ENCODE peak calls at places on chromosomes 7 and 10, in six cellular contexts. One of them, this sample, is unnamed.
A peak's percentile ranks its signal among the peaks of the same experiment; 100 is the strongest.

GRCh38 chr10:69320521-69320920 is 42.2 kb downstream of the HK1 start:
- DNase-seq in NCI-H2029 treated with DMSO at 0.1 percent for 48 hours: no peak
- DNase-seq in bronchial epithelial cell: no peak
- DNase-seq in activated T-helper 2 cell treated with anti-CD3 and anti-CD28 coated beads, Interferon-gamma antibody, Interleukin-2, Interleukin-4, amounts not matched to agents 10 μg/mL and 5 μg/mL and 100 μg/mL, durations not matched to agents 14 hours and 24 hours and 36 hours: no peak
- DNase-seq in CD8-positive, alpha-beta T cell: no peak
- DNase-seq in Ammon's horn: no peak
- DNase-seq in this sample: no peak

GRCh38 chr10:3683560-3683959 is 101.4 kb downstream of the KLF6 start:
- DNase-seq in Ammon's horn: no peak
- DNase-seq in NCI-H2029 treated with DMSO at 0.1 percent for 48 hours: no peak
- DNase-seq in bronchial epithelial cell: no peak
- DNase-seq in activated T-helper 2 cell treated with anti-CD3 and anti-CD28 coated beads, Interferon-gamma antibody, Interleukin-2, Interleukin-4, amounts not matched to agents 10 μg/mL and 5 μg/mL and 100 μg/mL, durations not matched to agents 14 hours and 24 hours and 36 hours: no peak
- DNase-seq in CD8-positive, alpha-beta T cell: no peak
- DNase-seq in this sample: no peak

GRCh38 chr10:34320265-34320664 is 494.8 kb downstream of the PARD3 start:
- DNase-seq in CD8-positive, alpha-beta T cell: no peak
- DNase-seq in activated T-helper 2 cell treated with anti-CD3 and anti-CD28 coated beads, Interferon-gamma antibody, Interleukin-2, Interleukin-4, amounts not matched to agents 10 μg/mL and 5 μg/mL and 100 μg/mL, durations not matched to agents 14 hours and 24 hours and 36 hours: no peak
- DNase-seq in NCI-H2029 treated with DMSO at 0.1 percent for 48 hours: peak; percentile 12
- DNase-seq in Ammon's horn: no peak
- DNase-seq in bronchial epithelial cell: no peak
- DNase-seq in this sample: no peak

GRCh38 chr7:92833766-92834605 is 2.4 kb downstream of the CDK6 start:
- DNase-seq in CD8-positive, alpha-beta T cell: peak; percentile 68
- DNase-seq in NCI-H2029 treated with DMSO at 0.1 percent for 48 hours: no peak
- DNase-seq in bronchial epithelial cell: no peak
- DNase-seq in activated T-helper 2 cell treated with anti-CD3 and anti-CD28 coated beads, Interferon-gamma antibody, Interleukin-2, Interleukin-4, amounts not matched to agents 10 μg/mL and 5 μg/mL and 100 μg/mL, durations not matched to agents 14 hours and 24 hours and 36 hours: peak; percentile 78
- DNase-seq in Ammon's horn: peak; percentile 82
- DNase-seq in this sample: peak; percentile 90

GRCh38 chr7:80584778-80585177 is 53.7 kb upstream of the CD36 start:
- DNase-seq in activated T-helper 2 cell treated with anti-CD3 and anti-CD28 coated beads, Interferon-gamma antibody, Interleukin-2, Interleukin-4, amounts not matched to agents 10 μg/mL and 5 μg/mL and 100 μg/mL, durations not matched to agents 14 hours and 24 hours and 36 hours: no peak
- DNase-seq in NCI-H2029 treated with DMSO at 0.1 percent for 48 hours: peak; percentile 5
- DNase-seq in bronchial epithelial cell: peak; percentile 95
- DNase-seq in CD8-positive, alpha-beta T cell: no peak
- DNase-seq in Ammon's horn: no peak
- DNase-seq in this sample: no peak

GRCh38 chr7:831596-832291 is 532 bp upstream of the SUN1 start:
- DNase-seq in Ammon's horn: no peak
- DNase-seq in bronchial epithelial cell: peak; percentile 96
- DNase-seq in NCI-H2029 treated with DMSO at 0.1 percent for 48 hours: no peak
- DNase-seq in activated T-helper 2 cell treated with anti-CD3 and anti-CD28 coated beads, Interferon-gamma antibody, Interleukin-2, Interleukin-4, amounts not matched to agents 10 μg/mL and 5 μg/mL and 100 μg/mL, durations not matched to agents 14 hours and 24 hours and 36 hours: no peak
- DNase-seq in CD8-positive, alpha-beta T cell: no peak
- DNase-seq in this sample: no peak

GRCh38 chr7:106285801-106286492 is 1.2 kb upstream of the NAMPT start:
- DNase-seq in NCI-H2029 treated with DMSO at 0.1 percent for 48 hours: no peak
- DNase-seq in Ammon's horn: no peak
- DNase-seq in activated T-helper 2 cell treated with anti-CD3 and anti-CD28 coated beads, Interferon-gamma antibody, Interleukin-2, Interleukin-4, amounts not matched to agents 10 μg/mL and 5 μg/mL and 100 μg/mL, durations not matched to agents 14 hours and 24 hours and 36 hours: no peak
- DNase-seq in bronchial epithelial cell: no peak
- DNase-seq in CD8-positive, alpha-beta T cell: no peak
- DNase-seq in this sample: no peak

GRCh38 chr10:44854693-44855350 is 56.3 kb upstream of the TMEM72 start:
- DNase-seq in bronchial epithelial cell: no peak
- DNase-seq in activated T-helper 2 cell treated with anti-CD3 and anti-CD28 coated beads, Interferon-gamma antibody, Interleukin-2, Interleukin-4, amounts not matched to agents 10 μg/mL and 5 μg/mL and 100 μg/mL, durations not matched to agents 14 hours and 24 hours and 36 hours: no peak
- DNase-seq in Ammon's horn: peak; percentile 62
- DNase-seq in CD8-positive, alpha-beta T cell: no peak
- DNase-seq in NCI-H2029 treated with DMSO at 0.1 percent for 48 hours: no peak
- DNase-seq in this sample: no peak

GRCh38 chr7:138021889-138022288 is 20.0 kb upstream of the CREB3L2 start:
- DNase-seq in bronchial epithelial cell: no peak
- DNase-seq in Ammon's horn: no peak
- DNase-seq in NCI-H2029 treated with DMSO at 0.1 percent for 48 hours: no peak
- DNase-seq in CD8-positive, alpha-beta T cell: no peak
- DNase-seq in activated T-helper 2 cell treated with anti-CD3 and anti-CD28 coated beads, Interferon-gamma antibody, Interleukin-2, Interleukin-4, amounts not matched to agents 10 μg/mL and 5 μg/mL and 100 μg/mL, durations not matched to agents 14 hours and 24 hours and 36 hours: no peak
- DNase-seq in this sample: no peak

GRCh38 chr10:80139290-80139689 is 6.8 kb downstream of the PLAC9 start:
- DNase-seq in Ammon's horn: no peak
- DNase-seq in bronchial epithelial cell: no peak
- DNase-seq in CD8-positive, alpha-beta T cell: no peak
- DNase-seq in NCI-H2029 treated with DMSO at 0.1 percent for 48 hours: no peak
- DNase-seq in activated T-helper 2 cell treated with anti-CD3 and anti-CD28 coated beads, Interferon-gamma antibody, Interleukin-2, Interleukin-4, amounts not matched to agents 10 μg/mL and 5 μg/mL and 100 μg/mL, durations not matched to agents 14 hours and 24 hours and 36 hours: no peak
- DNase-seq in this sample: no peak

GRCh38 chr10:4543943-4544540 is 282.0 kb upstream of the AKR1E2 start:
- DNase-seq in NCI-H2029 treated with DMSO at 0.1 percent for 48 hours: no peak
- DNase-seq in Ammon's horn: no peak
- DNase-seq in bronchial epithelial cell: no peak
- DNase-seq in activated T-helper 2 cell treated with anti-CD3 and anti-CD28 coated beads, Interferon-gamma antibody, Interleukin-2, Interleukin-4, amounts not matched to agents 10 μg/mL and 5 μg/mL and 100 μg/mL, durations not matched to agents 14 hours and 24 hours and 36 hours: no peak
- DNase-seq in CD8-positive, alpha-beta T cell: no peak
- DNase-seq in this sample: no peak

GRCh38 chr7:157465597-157466348 is 129.0 kb downstream of the DNAJB6 start:
- DNase-seq in NCI-H2029 treated with DMSO at 0.1 percent for 48 hours: no peak
- DNase-seq in bronchial epithelial cell: no peak
- DNase-seq in activated T-helper 2 cell treated with anti-CD3 and anti-CD28 coated beads, Interferon-gamma antibody, Interleukin-2, Interleukin-4, amounts not matched to agents 10 μg/mL and 5 μg/mL and 100 μg/mL, durations not matched to agents 14 hours and 24 hours and 36 hours: no peak
- DNase-seq in Ammon's horn: no peak
- DNase-seq in CD8-positive, alpha-beta T cell: no peak
- DNase-seq in this sample: peak; percentile 59

GRCh38 chr7:128791968-128792319 is at the start of gene CCDC136:
- DNase-seq in bronchial epithelial cell: no peak
- DNase-seq in CD8-positive, alpha-beta T cell: no peak
- DNase-seq in Ammon's horn: no peak
- DNase-seq in NCI-H2029 treated with DMSO at 0.1 percent for 48 hours: no peak
- DNase-seq in activated T-helper 2 cell treated with anti-CD3 and anti-CD28 coated beads, Interferon-gamma antibody, Interleukin-2, Interleukin-4, amounts not matched to agents 10 μg/mL and 5 μg/mL and 100 μg/mL, durations not matched to agents 14 hours and 24 hours and 36 hours: no peak
- DNase-seq in this sample: no peak

GRCh38 chr10:71693377-71693776 is 26.2 kb downstream of the C10orf105 start:
- DNase-seq in NCI-H2029 treated with DMSO at 0.1 percent for 48 hours: no peak
- DNase-seq in CD8-positive, alpha-beta T cell: no peak
- DNase-seq in bronchial epithelial cell: peak; percentile 33
- DNase-seq in Ammon's horn: no peak
- DNase-seq in activated T-helper 2 cell treated with anti-CD3 and anti-CD28 coated beads, Interferon-gamma antibody, Interleukin-2, Interleukin-4, amounts not matched to agents 10 μg/mL and 5 μg/mL and 100 μg/mL, durations not matched to agents 14 hours and 24 hours and 36 hours: no peak
- DNase-seq in this sample: no peak

GRCh38 chr7:102912742-102913141 is at the start of gene LRRC17:
- DNase-seq in activated T-helper 2 cell treated with anti-CD3 and anti-CD28 coated beads, Interferon-gamma antibody, Interleukin-2, Interleukin-4, amounts not matched to agents 10 μg/mL and 5 μg/mL and 100 μg/mL, durations not matched to agents 14 hours and 24 hours and 36 hours: no peak
- DNase-seq in bronchial epithelial cell: no peak
- DNase-seq in CD8-positive, alpha-beta T cell: no peak
- DNase-seq in NCI-H2029 treated with DMSO at 0.1 percent for 48 hours: peak; percentile 62
- DNase-seq in Ammon's horn: no peak
- DNase-seq in this sample: no peak

GRCh38 chr7:133344275-133344674 is 91.4 kb downstream of the EXOC4 start:
- DNase-seq in activated T-helper 2 cell treated with anti-CD3 and anti-CD28 coated beads, Interferon-gamma antibody, Interleukin-2, Interleukin-4, amounts not matched to agents 10 μg/mL and 5 μg/mL and 100 μg/mL, durations not matched to agents 14 hours and 24 hours and 36 hours: no peak
- DNase-seq in CD8-positive, alpha-beta T cell: no peak
- DNase-seq in Ammon's horn: peak; percentile 9
- DNase-seq in NCI-H2029 treated with DMSO at 0.1 percent for 48 hours: no peak
- DNase-seq in bronchial epithelial cell: no peak
- DNase-seq in this sample: no peak

GRCh38 chr10:132162021-132162531 is 24.7 kb upstream of the DPYSL4 start:
- DNase-seq in CD8-positive, alpha-beta T cell: peak; percentile 49
- DNase-seq in bronchial epithelial cell: no peak
- DNase-seq in activated T-helper 2 cell treated with anti-CD3 and anti-CD28 coated beads, Interferon-gamma antibody, Interleukin-2, Interleukin-4, amounts not matched to agents 10 μg/mL and 5 μg/mL and 100 μg/mL, durations not matched to agents 14 hours and 24 hours and 36 hours: peak; percentile 56
- DNase-seq in Ammon's horn: no peak
- DNase-seq in NCI-H2029 treated with DMSO at 0.1 percent for 48 hours: no peak
- DNase-seq in this sample: peak; percentile 39

GRCh38 chr7:66696774-66697191 is 43.8 kb upstream of the RABGEF1 start:
- DNase-seq in NCI-H2029 treated with DMSO at 0.1 percent for 48 hours: no peak
- DNase-seq in bronchial epithelial cell: peak; percentile 49
- DNase-seq in CD8-positive, alpha-beta T cell: no peak
- DNase-seq in activated T-helper 2 cell treated with anti-CD3 and anti-CD28 coated beads, Interferon-gamma antibody, Interleukin-2, Interleukin-4, amounts not matched to agents 10 μg/mL and 5 μg/mL and 100 μg/mL, durations not matched to agents 14 hours and 24 hours and 36 hours: no peak
- DNase-seq in Ammon's horn: no peak
- DNase-seq in this sample: no peak

GRCh38 chr10:15624405-15625191 is 95.1 kb downstream of the ITGA8 start:
- DNase-seq in activated T-helper 2 cell treated with anti-CD3 and anti-CD28 coated beads, Interferon-gamma antibody, Interleukin-2, Interleukin-4, amounts not matched to agents 10 μg/mL and 5 μg/mL and 100 μg/mL, durations not matched to agents 14 hours and 24 hours and 36 hours: no peak
- DNase-seq in CD8-positive, alpha-beta T cell: no peak
- DNase-seq in NCI-H2029 treated with DMSO at 0.1 percent for 48 hours: no peak
- DNase-seq in bronchial epithelial cell: no peak
- DNase-seq in Ammon's horn: no peak
- DNase-seq in this sample: no peak

GRCh38 chr10:116767235-116767634 is 24.9 kb upstream of the HSPA12A start:
- DNase-seq in Ammon's horn: no peak
- DNase-seq in bronchial epithelial cell: no peak
- DNase-seq in activated T-helper 2 cell treated with anti-CD3 and anti-CD28 coated beads, Interferon-gamma antibody, Interleukin-2, Interleukin-4, amounts not matched to agents 10 μg/mL and 5 μg/mL and 100 μg/mL, durations not matched to agents 14 hours and 24 hours and 36 hours: no peak
- DNase-seq in NCI-H2029 treated with DMSO at 0.1 percent for 48 hours: no peak
- DNase-seq in CD8-positive, alpha-beta T cell: no peak
- DNase-seq in this sample: no peak

GRCh38 chr7:100545636-100546128 is 6.7 kb downstream of the AGFG2 start:
- DNase-seq in activated T-helper 2 cell treated with anti-CD3 and anti-CD28 coated beads, Interferon-gamma antibody, Interleukin-2, Interleukin-4, amounts not matched to agents 10 μg/mL and 5 μg/mL and 100 μg/mL, durations not matched to agents 14 hours and 24 hours and 36 hours: peak; percentile 36
- DNase-seq in NCI-H2029 treated with DMSO at 0.1 percent for 48 hours: no peak
- DNase-seq in bronchial epithelial cell: peak; percentile 89
- DNase-seq in CD8-positive, alpha-beta T cell: peak; percentile 60
- DNase-seq in Ammon's horn: no peak
- DNase-seq in this sample: no peak

GRCh38 chr10:126521354-126521753 is 133.1 kb upstream of the ADAM12 start:
- DNase-seq in bronchial epithelial cell: peak; percentile 35
- DNase-seq in Ammon's horn: no peak
- DNase-seq in activated T-helper 2 cell treated with anti-CD3 and anti-CD28 coated beads, Interferon-gamma antibody, Interleukin-2, Interleukin-4, amounts not matched to agents 10 μg/mL and 5 μg/mL and 100 μg/mL, durations not matched to agents 14 hours and 24 hours and 36 hours: no peak
- DNase-seq in CD8-positive, alpha-beta T cell: no peak
- DNase-seq in NCI-H2029 treated with DMSO at 0.1 percent for 48 hours: no peak
- DNase-seq in this sample: no peak

GRCh38 chr7:81608748-81609382 is 161.0 kb downstream of the HGF start:
- DNase-seq in bronchial epithelial cell: peak; percentile 88
- DNase-seq in activated T-helper 2 cell treated with anti-CD3 and anti-CD28 coated beads, Interferon-gamma antibody, Interleukin-2, Interleukin-4, amounts not matched to agents 10 μg/mL and 5 μg/mL and 100 μg/mL, durations not matched to agents 14 hours and 24 hours and 36 hours: no peak
- DNase-seq in CD8-positive, alpha-beta T cell: no peak
- DNase-seq in Ammon's horn: no peak
- DNase-seq in NCI-H2029 treated with DMSO at 0.1 percent for 48 hours: no peak
- DNase-seq in this sample: no peak

GRCh38 chr10:100554902-100555301 is 19.2 kb downstream of the HIF1AN start:
- DNase-seq in CD8-positive, alpha-beta T cell: no peak
- DNase-seq in bronchial epithelial cell: no peak
- DNase-seq in NCI-H2029 treated with DMSO at 0.1 percent for 48 hours: no peak
- DNase-seq in activated T-helper 2 cell treated with anti-CD3 and anti-CD28 coated beads, Interferon-gamma antibody, Interleukin-2, Interleukin-4, amounts not matched to agents 10 μg/mL and 5 μg/mL and 100 μg/mL, durations not matched to agents 14 hours and 24 hours and 36 hours: no peak
- DNase-seq in Ammon's horn: no peak
- DNase-seq in this sample: no peak

GRCh38 chr10:72340510-72340895 is 14.2 kb downstream of the DNAJB12 start:
- DNase-seq in bronchial epithelial cell: no peak
- DNase-seq in activated T-helper 2 cell treated with anti-CD3 and anti-CD28 coated beads, Interferon-gamma antibody, Interleukin-2, Interleukin-4, amounts not matched to agents 10 μg/mL and 5 μg/mL and 100 μg/mL, durations not matched to agents 14 hours and 24 hours and 36 hours: peak; percentile 69
- DNase-seq in NCI-H2029 treated with DMSO at 0.1 percent for 48 hours: no peak
- DNase-seq in CD8-positive, alpha-beta T cell: peak; percentile 71
- DNase-seq in Ammon's horn: peak; percentile 68
- DNase-seq in this sample: no peak

GRCh38 chr10:69624245-69624786 is 5.7 kb upstream of the FAM241B start:
- DNase-seq in CD8-positive, alpha-beta T cell: no peak
- DNase-seq in activated T-helper 2 cell treated with anti-CD3 and anti-CD28 coated beads, Interferon-gamma antibody, Interleukin-2, Interleukin-4, amounts not matched to agents 10 μg/mL and 5 μg/mL and 100 μg/mL, durations not matched to agents 14 hours and 24 hours and 36 hours: no peak
- DNase-seq in NCI-H2029 treated with DMSO at 0.1 percent for 48 hours: no peak
- DNase-seq in bronchial epithelial cell: no peak
- DNase-seq in Ammon's horn: no peak
- DNase-seq in this sample: no peak

GRCh38 chr7:2124604-2125345 is 108.0 kb downstream of the MAD1L1 start:
- DNase-seq in NCI-H2029 treated with DMSO at 0.1 percent for 48 hours: no peak
- DNase-seq in activated T-helper 2 cell treated with anti-CD3 and anti-CD28 coated beads, Interferon-gamma antibody, Interleukin-2, Interleukin-4, amounts not matched to agents 10 μg/mL and 5 μg/mL and 100 μg/mL, durations not matched to agents 14 hours and 24 hours and 36 hours: no peak
- DNase-seq in CD8-positive, alpha-beta T cell: no peak
- DNase-seq in Ammon's horn: no peak
- DNase-seq in bronchial epithelial cell: no peak
- DNase-seq in this sample: no peak

GRCh38 chr10:99535764-99536399 is 3.1 kb downstream of the NKX2-3 start:
- DNase-seq in CD8-positive, alpha-beta T cell: no peak
- DNase-seq in activated T-helper 2 cell treated with anti-CD3 and anti-CD28 coated beads, Interferon-gamma antibody, Interleukin-2, Interleukin-4, amounts not matched to agents 10 μg/mL and 5 μg/mL and 100 μg/mL, durations not matched to agents 14 hours and 24 hours and 36 hours: no peak
- DNase-seq in bronchial epithelial cell: no peak
- DNase-seq in NCI-H2029 treated with DMSO at 0.1 percent for 48 hours: no peak
- DNase-seq in Ammon's horn: no peak
- DNase-seq in this sample: no peak

GRCh38 chr7:84532196-84532595 is 337.6 kb upstream of the SEMA3A start:
- DNase-seq in NCI-H2029 treated with DMSO at 0.1 percent for 48 hours: no peak
- DNase-seq in bronchial epithelial cell: no peak
- DNase-seq in CD8-positive, alpha-beta T cell: no peak
- DNase-seq in Ammon's horn: no peak
- DNase-seq in activated T-helper 2 cell treated with anti-CD3 and anti-CD28 coated beads, Interferon-gamma antibody, Interleukin-2, Interleukin-4, amounts not matched to agents 10 μg/mL and 5 μg/mL and 100 μg/mL, durations not matched to agents 14 hours and 24 hours and 36 hours: no peak
- DNase-seq in this sample: no peak

GRCh38 chr7:128843938-128844621 is 13.9 kb downstream of the FLNC start:
- DNase-seq in Ammon's horn: no peak
- DNase-seq in activated T-helper 2 cell treated with anti-CD3 and anti-CD28 coated beads, Interferon-gamma antibody, Interleukin-2, Interleukin-4, amounts not matched to agents 10 μg/mL and 5 μg/mL and 100 μg/mL, durations not matched to agents 14 hours and 24 hours and 36 hours: no peak
- DNase-seq in bronchial epithelial cell: no peak
- DNase-seq in CD8-positive, alpha-beta T cell: peak; percentile 8
- DNase-seq in NCI-H2029 treated with DMSO at 0.1 percent for 48 hours: no peak
- DNase-seq in this sample: no peak

GRCh38 chr7:155589001-155589980 is 42.9 kb upstream of the CNPY1 start:
- DNase-seq in bronchial epithelial cell: no peak
- DNase-seq in activated T-helper 2 cell treated with anti-CD3 and anti-CD28 coated beads, Interferon-gamma antibody, Interleukin-2, Interleukin-4, amounts not matched to agents 10 μg/mL and 5 μg/mL and 100 μg/mL, durations not matched to agents 14 hours and 24 hours and 36 hours: no peak
- DNase-seq in NCI-H2029 treated with DMSO at 0.1 percent for 48 hours: no peak
- DNase-seq in CD8-positive, alpha-beta T cell: no peak
- DNase-seq in Ammon's horn: no peak
- DNase-seq in this sample: no peak

GRCh38 chr10:7397049-7397448 is 13.8 kb downstream of the SFMBT2 start:
- DNase-seq in Ammon's horn: no peak
- DNase-seq in NCI-H2029 treated with DMSO at 0.1 percent for 48 hours: no peak
- DNase-seq in bronchial epithelial cell: no peak
- DNase-seq in CD8-positive, alpha-beta T cell: no peak
- DNase-seq in activated T-helper 2 cell treated with anti-CD3 and anti-CD28 coated beads, Interferon-gamma antibody, Interleukin-2, Interleukin-4, amounts not matched to agents 10 μg/mL and 5 μg/mL and 100 μg/mL, durations not matched to agents 14 hours and 24 hours and 36 hours: no peak
- DNase-seq in this sample: no peak

GRCh38 chr7:691361-692045 is 35.0 kb upstream of the DNAAF5 start:
- DNase-seq in bronchial epithelial cell: no peak
- DNase-seq in Ammon's horn: peak; percentile 82
- DNase-seq in NCI-H2029 treated with DMSO at 0.1 percent for 48 hours: no peak
- DNase-seq in CD8-positive, alpha-beta T cell: no peak
- DNase-seq in activated T-helper 2 cell treated with anti-CD3 and anti-CD28 coated beads, Interferon-gamma antibody, Interleukin-2, Interleukin-4, amounts not matched to agents 10 μg/mL and 5 μg/mL and 100 μg/mL, durations not matched to agents 14 hours and 24 hours and 36 hours: no peak
- DNase-seq in this sample: peak; percentile 49

GRCh38 chr10:131641231-131641630 is 259.6 kb upstream of the PPP2R2D start:
- DNase-seq in bronchial epithelial cell: no peak
- DNase-seq in NCI-H2029 treated with DMSO at 0.1 percent for 48 hours: peak; percentile 3
- DNase-seq in activated T-helper 2 cell treated with anti-CD3 and anti-CD28 coated beads, Interferon-gamma antibody, Interleukin-2, Interleukin-4, amounts not matched to agents 10 μg/mL and 5 μg/mL and 100 μg/mL, durations not matched to agents 14 hours and 24 hours and 36 hours: no peak
- DNase-seq in CD8-positive, alpha-beta T cell: no peak
- DNase-seq in Ammon's horn: no peak
- DNase-seq in this sample: no peak

This sample was measured in aorta.